ENCODE peak calls at places on chromosome 12, in nine cellular contexts. One of them, this sample, is unnamed. For H3K4me1, the result is how much of the 10 kb centered on the place peaks cover.

GRCh38 chr12:118603610-118604361 is 227.4 kb downstream of the SUDS3 start:
- DNase-seq in CD8-positive, alpha-beta T cell: no peak
- DNase-seq in stomach: no peak
- DNase-seq in spleen: no peak
- DNase-seq in SK-N-SH: no peak
- DNase-seq in MM.1S: no peak
- DNase-seq in A549: no peak
- DNase-seq in pancreas: peak
- DNase-seq in sigmoid colon: no peak
- DNase-seq in this sample: no peak

GRCh38 chr12:52496054-52496453 is 3.0 kb upstream of the KRT6A start:
- DNase-seq in spleen: no peak
- DNase-seq in SK-N-SH: no peak
- DNase-seq in CD8-positive, alpha-beta T cell: no peak
- DNase-seq in MM.1S: no peak
- DNase-seq in sigmoid colon: no peak
- DNase-seq in pancreas: no peak
- DNase-seq in stomach: no peak
- DNase-seq in A549: no peak
- DNase-seq in this sample: no peak

GRCh38 chr12:79512068-79512467 is 178.7 kb downstream of the PAWR start:
- DNase-seq in SK-N-SH: no peak
- DNase-seq in MM.1S: no peak
- DNase-seq in pancreas: no peak
- DNase-seq in CD8-positive, alpha-beta T cell: no peak
- DNase-seq in spleen: no peak
- DNase-seq in sigmoid colon: no peak
- DNase-seq in A549: peak
- DNase-seq in stomach: no peak
- DNase-seq in this sample: no peak

GRCh38 chr12:44245932-44246331 is 410.1 kb downstream of the TMEM117 start:
- DNase-seq in pancreas: no peak
- DNase-seq in MM.1S: no peak
- DNase-seq in spleen: no peak
- DNase-seq in A549: no peak
- DNase-seq in stomach: no peak
- DNase-seq in sigmoid colon: no peak
- DNase-seq in CD8-positive, alpha-beta T cell: no peak
- DNase-seq in SK-N-SH: no peak
- DNase-seq in this sample: no peak

GRCh38 chr12:10607885-10608458 is 5.4 kb downstream of the MAGOHB start:
- DNase-seq in spleen: no peak
- DNase-seq in sigmoid colon: no peak
- DNase-seq in A549: peak
- DNase-seq in MM.1S: no peak
- DNase-seq in CD8-positive, alpha-beta T cell: no peak
- DNase-seq in pancreas: no peak
- DNase-seq in stomach: no peak
- DNase-seq in SK-N-SH: peak
- DNase-seq in this sample: no peak

GRCh38 chr12:113292091-113292490 is 42.8 kb downstream of the SLC8B1 start:
- DNase-seq in sigmoid colon: no peak
- DNase-seq in CD8-positive, alpha-beta T cell: no peak
- DNase-seq in stomach: no peak
- DNase-seq in A549: no peak
- DNase-seq in SK-N-SH: no peak
- DNase-seq in spleen: no peak
- DNase-seq in pancreas: no peak
- DNase-seq in MM.1S: no peak
- DNase-seq in this sample: no peak

GRCh38 chr12:124296916-124297351 is 2.0 kb downstream of the RFLNA start:
- DNase-seq in MM.1S: no peak
- DNase-seq in CD8-positive, alpha-beta T cell: no peak
- DNase-seq in A549: no peak
- DNase-seq in SK-N-SH: no peak
- DNase-seq in stomach: no peak
- DNase-seq in spleen: peak
- DNase-seq in sigmoid colon: no peak
- DNase-seq in pancreas: no peak
- DNase-seq in this sample: peak

GRCh38 chr12:109833307-109834189 is at the start of gene TRPV4:
- DNase-seq in pancreas: no peak
- DNase-seq in CD8-positive, alpha-beta T cell: no peak
- DNase-seq in spleen: no peak
- DNase-seq in A549: no peak
- DNase-seq in SK-N-SH: peak
- DNase-seq in stomach: peak
- DNase-seq in sigmoid colon: no peak
- DNase-seq in MM.1S: no peak
- DNase-seq in this sample: no peak

GRCh38 chr12:121669525-121669908 is at the start of gene MORN3:
- DNase-seq in MM.1S: no peak
- DNase-seq in sigmoid colon: no peak
- DNase-seq in A549: no peak
- DNase-seq in CD8-positive, alpha-beta T cell: no peak
- DNase-seq in stomach: no peak
- DNase-seq in SK-N-SH: no peak
- DNase-seq in pancreas: no peak
- DNase-seq in spleen: no peak
- DNase-seq in this sample: no peak

GRCh38 chr12:121668750-121669524 is 517 bp downstream of the MORN3 start:
- DNase-seq in spleen: peak
- DNase-seq in A549: peak
- DNase-seq in stomach: peak
- DNase-seq in MM.1S: no peak
- DNase-seq in sigmoid colon: no peak
- DNase-seq in pancreas: no peak
- DNase-seq in CD8-positive, alpha-beta T cell: peak
- DNase-seq in SK-N-SH: peak
- DNase-seq in this sample: no peak

DNA sequence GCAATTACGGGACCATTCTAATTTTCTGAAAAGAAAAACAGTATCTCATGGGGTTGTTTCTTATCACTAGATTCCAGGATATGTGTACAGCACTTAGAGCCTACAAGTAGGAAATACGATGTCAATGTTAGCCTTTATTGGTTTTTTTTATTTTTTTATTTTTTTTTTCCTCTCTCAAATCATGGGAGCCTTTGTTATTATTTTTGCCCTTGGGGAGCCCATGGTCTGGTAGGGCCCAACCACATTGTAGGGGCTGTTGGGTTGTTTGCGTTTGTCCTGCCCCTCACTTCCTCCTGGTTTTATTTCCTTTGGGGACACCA is 5.9 kb downstream of the MORN3 start:
- DNase-seq in SK-N-SH: no peak
- DNase-seq in A549: no peak
- DNase-seq in spleen: no peak
- DNase-seq in CD8-positive, alpha-beta T cell: no peak
- DNase-seq in MM.1S: no peak
- DNase-seq in sigmoid colon: no peak
- DNase-seq in stomach: no peak
- DNase-seq in pancreas: no peak
- DNase-seq in this sample: no peak
- H3K4me3 ChIP-seq in SK-N-SH: no peak
- H3K4me3 ChIP-seq in A549: no peak
- H3K4me3 ChIP-seq in spleen: peak
- H3K4me3 ChIP-seq in CD8-positive, alpha-beta T cell: no peak
- H3K4me3 ChIP-seq in MM.1S: peak
- H3K4me3 ChIP-seq in sigmoid colon: no peak
- H3K4me3 ChIP-seq in stomach: no peak
- H3K4me3 ChIP-seq in pancreas: no peak
- H3K4me3 ChIP-seq in this sample: no peak

DNA sequence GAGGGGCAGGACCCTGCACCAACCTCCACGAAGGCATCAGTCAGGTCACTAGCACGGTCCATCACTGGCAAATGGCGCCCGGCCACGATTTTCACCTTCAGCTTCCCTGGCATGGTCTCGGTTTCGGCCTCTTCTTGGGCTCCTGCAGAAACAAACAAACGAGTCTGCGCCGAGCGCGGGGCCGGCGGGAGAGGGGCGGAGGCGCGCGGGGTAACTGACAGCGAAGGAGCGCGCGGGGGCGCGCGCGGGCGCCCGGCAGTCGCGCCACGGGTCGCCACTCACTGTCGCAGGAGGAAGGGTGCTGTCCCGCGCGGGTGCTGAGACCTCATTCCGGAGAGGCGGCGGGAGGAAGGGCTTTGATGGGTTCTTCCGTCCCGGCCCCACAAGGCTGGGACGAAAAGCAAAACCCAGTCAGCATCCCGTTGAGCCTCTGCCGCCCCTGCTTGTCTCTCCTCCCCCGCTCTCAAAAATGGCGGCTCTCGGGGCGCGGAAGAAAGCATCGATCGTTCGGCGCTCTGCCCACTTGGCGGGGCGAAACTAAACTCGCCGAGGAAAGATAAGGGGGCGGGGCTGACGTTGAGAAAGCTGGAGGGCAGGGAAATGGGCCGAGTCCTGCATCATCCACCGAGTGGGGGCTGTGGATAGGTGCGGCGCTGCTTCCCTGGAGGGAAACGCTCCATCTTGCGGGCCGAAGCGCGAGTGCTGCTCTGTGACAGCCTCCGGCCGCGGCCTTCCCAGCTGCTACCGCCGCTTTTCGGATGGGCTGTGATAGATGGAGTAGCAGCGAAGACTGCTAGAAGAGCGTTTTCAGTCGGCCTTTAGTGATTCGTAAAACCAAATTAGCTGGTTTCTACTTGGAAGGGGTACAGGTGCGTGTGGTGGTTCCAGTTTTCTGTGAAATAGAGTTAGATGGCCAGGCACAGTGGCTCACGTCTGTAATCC is at the start of gene C2CD5:
- DNase-seq in sigmoid colon: peak
- DNase-seq in A549: peak
- DNase-seq in spleen: peak
- DNase-seq in CD8-positive, alpha-beta T cell: peak
- DNase-seq in pancreas: peak
- DNase-seq in SK-N-SH: peak
- DNase-seq in MM.1S: peak
- DNase-seq in stomach: peak
- DNase-seq in this sample: peak
- TF ChIP-seq CTCF in sigmoid colon: no peak
- TF ChIP-seq CTCF in A549: peak
- TF ChIP-seq CTCF in spleen: peak
- TF ChIP-seq CTCF in CD8-positive, alpha-beta T cell: peak
- TF ChIP-seq CTCF in pancreas: peak
- TF ChIP-seq CTCF in SK-N-SH: peak
- TF ChIP-seq CTCF in MM.1S: peak
- TF ChIP-seq CTCF in stomach: no peak
- TF ChIP-seq CTCF in this sample: peak

DNA sequence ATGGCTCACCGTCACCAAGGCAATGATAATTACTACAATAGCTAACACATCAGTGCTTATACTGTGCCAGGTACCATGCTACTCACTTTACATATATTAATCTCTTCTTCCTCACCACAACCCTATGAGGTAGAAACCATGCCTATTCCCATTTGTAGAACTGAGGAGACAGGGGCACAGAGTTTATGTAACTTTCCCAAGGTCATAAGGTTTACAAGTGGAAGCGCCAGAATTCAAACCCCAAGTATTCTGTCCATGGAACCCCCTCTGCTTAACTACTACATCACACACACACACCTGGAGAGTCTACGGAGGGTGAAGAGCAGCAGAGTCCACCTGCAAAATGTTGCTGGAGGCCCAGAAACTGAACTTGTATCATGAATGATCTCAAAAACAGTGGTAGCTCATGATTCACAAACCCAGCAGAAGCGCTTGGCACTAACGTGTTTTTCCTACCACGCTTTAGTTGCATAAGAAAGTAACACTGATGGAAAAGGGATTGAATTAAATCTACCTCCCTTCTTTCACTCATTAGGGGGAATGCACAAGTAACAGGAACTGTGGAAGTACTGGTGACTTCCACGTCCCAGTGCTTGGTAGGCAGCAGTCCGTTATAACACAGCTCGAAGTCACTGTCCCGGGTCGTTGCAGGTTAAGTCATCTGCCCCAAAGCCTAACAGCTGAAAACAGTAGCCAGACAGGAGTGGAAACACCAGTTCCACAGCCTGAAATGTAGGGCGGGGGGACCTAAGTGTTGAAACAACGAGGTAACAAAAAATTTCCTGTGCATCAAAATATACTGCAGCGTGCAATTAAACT is 2.0 kb downstream of the ITPR2 start:
- DNase-seq in sigmoid colon: no peak
- DNase-seq in SK-N-SH: no peak
- DNase-seq in spleen: no peak
- DNase-seq in MM.1S: no peak
- DNase-seq in pancreas: peak
- DNase-seq in stomach: no peak
- DNase-seq in A549: no peak
- DNase-seq in CD8-positive, alpha-beta T cell: no peak
- DNase-seq in this sample: no peak
- H3K4me1 ChIP-seq in sigmoid colon: under half
- H3K4me1 ChIP-seq in SK-N-SH: under half
- H3K4me1 ChIP-seq in spleen: under half
- H3K4me1 ChIP-seq in MM.1S: under half
- H3K4me1 ChIP-seq in pancreas: under half
- H3K4me1 ChIP-seq in stomach: under half
- H3K4me1 ChIP-seq in A549: under half
- H3K4me1 ChIP-seq in CD8-positive, alpha-beta T cell: under half
- H3K4me1 ChIP-seq in this sample: under half

GRCh38 chr12:8696402-8697100 is 1.2 kb upstream of the RIMKLB start:
- DNase-seq in spleen: no peak
- DNase-seq in CD8-positive, alpha-beta T cell: no peak
- DNase-seq in A549: no peak
- DNase-seq in stomach: no peak
- DNase-seq in sigmoid colon: no peak
- DNase-seq in pancreas: no peak
- DNase-seq in SK-N-SH: no peak
- DNase-seq in MM.1S: no peak
- DNase-seq in this sample: no peak

GRCh38 chr12:8695116-8695515 is 2.7 kb upstream of the RIMKLB start:
- DNase-seq in CD8-positive, alpha-beta T cell: no peak
- DNase-seq in A549: no peak
- DNase-seq in MM.1S: no peak
- DNase-seq in sigmoid colon: no peak
- DNase-seq in SK-N-SH: no peak
- DNase-seq in spleen: no peak
- DNase-seq in pancreas: no peak
- DNase-seq in stomach: no peak
- DNase-seq in this sample: no peak

GRCh38 chr12:8697120-8697475 is 693 bp upstream of the RIMKLB start:
- DNase-seq in MM.1S: no peak
- DNase-seq in stomach: no peak
- DNase-seq in A549: no peak
- DNase-seq in pancreas: no peak
- DNase-seq in CD8-positive, alpha-beta T cell: no peak
- DNase-seq in sigmoid colon: no peak
- DNase-seq in SK-N-SH: no peak
- DNase-seq in spleen: peak
- DNase-seq in this sample: no peak

GRCh38 chr12:8689606-8690175 is 8.1 kb upstream of the RIMKLB start:
- DNase-seq in MM.1S: no peak
- DNase-seq in spleen: no peak
- DNase-seq in pancreas: no peak
- DNase-seq in CD8-positive, alpha-beta T cell: no peak
- DNase-seq in sigmoid colon: no peak
- DNase-seq in stomach: no peak
- DNase-seq in SK-N-SH: no peak
- DNase-seq in A549: no peak
- DNase-seq in this sample: no peak

DNA sequence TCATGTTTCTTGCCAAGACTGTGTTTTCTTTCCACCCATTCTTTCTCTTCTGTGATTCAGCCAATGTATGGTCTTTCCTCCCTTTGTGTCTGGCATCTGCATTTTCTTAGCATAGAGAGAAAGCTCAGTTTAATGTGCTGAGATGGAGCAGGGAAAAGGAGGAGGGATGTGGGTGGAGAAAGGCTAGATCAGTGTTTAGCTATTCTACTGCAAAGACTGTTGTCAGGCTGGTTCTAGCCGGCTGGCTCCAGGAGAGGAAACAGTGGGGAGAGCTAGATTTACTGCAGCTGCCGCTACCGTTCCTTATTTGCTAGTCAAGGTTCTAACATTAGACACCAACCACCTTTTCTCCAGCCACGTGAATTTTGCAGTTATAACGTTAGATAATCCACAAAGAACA is 5.2 kb upstream of the RIMKLB start:
- DNase-seq in MM.1S: no peak
- DNase-seq in stomach: no peak
- DNase-seq in CD8-positive, alpha-beta T cell: no peak
- DNase-seq in A549: no peak
- DNase-seq in sigmoid colon: peak
- DNase-seq in spleen: no peak
- DNase-seq in pancreas: peak
- DNase-seq in SK-N-SH: peak
- DNase-seq in this sample: peak
- H3K4me3 ChIP-seq in MM.1S: no peak
- H3K4me3 ChIP-seq in stomach: no peak
- H3K4me3 ChIP-seq in CD8-positive, alpha-beta T cell: no peak
- H3K4me3 ChIP-seq in A549: no peak
- H3K4me3 ChIP-seq in sigmoid colon: no peak
- H3K4me3 ChIP-seq in spleen: no peak
- H3K4me3 ChIP-seq in pancreas: no peak
- H3K4me3 ChIP-seq in SK-N-SH: no peak
- H3K4me3 ChIP-seq in this sample: no peak

This sample was measured in mucosa of descending colon.